ENCODE peak calls at places on chromosome 14, in five cellular contexts. Y, H, A, W and L are unnamed samples.

GRCh38 chr14:104510216-104510615 is 69.3 kb upstream of the C14orf180 start:
- DNase-seq in Y (no peak), H (no peak), A (no peak), W (no peak), L (no peak)

GRCh38 chr14:69636718-69637480 is 25.5 kb downstream of the SUSD6 start:
- DNase-seq in Y (no peak), H (no peak), A (no peak), W (no peak), L (no peak)

GRCh38 chr14:62455446-62455845 is 589.8 kb downstream of the KCNH5 start:
- DNase-seq in Y (no peak), H (no peak), A (no peak), W (no peak), L (no peak)

GRCh38 chr14:79363291-79363690 is 848.0 kb downstream of the DIO2 start:
- DNase-seq in Y (no peak), H (no peak), A (no peak), W (no peak), L (peak; percentile 31)

GRCh38 chr14:44379292-44379977 is 127.6 kb downstream of the FSCB start:
- DNase-seq in Y (no peak), H (no peak), A (no peak), W (no peak), L (no peak)

GRCh38 chr14:48792376-48793024 is 793.7 kb downstream of the RPS29 start:
- DNase-seq in Y (no peak), H (no peak), A (no peak), W (no peak), L (no peak)

GRCh38 chr14:91376547-91377477 is 40.8 kb downstream of the CCDC88C start:
- DNase-seq in Y (no peak), H (no peak), A (no peak), W (no peak), L (no peak)

GRCh38 chr14:104805326-104805678 is 4.4 kb downstream of the ZBTB42 start:
- DNase-seq in Y (no peak), H (no peak), A (no peak), W (peak; percentile 28), L (no peak)

GRCh38 chr14:104164041-104164440 is 25.7 kb downstream of the KIF26A start:
- DNase-seq in Y (no peak), H (no peak), A (no peak), W (no peak), L (no peak)

GRCh38 chr14:86777950-86778602 is 1214.9 kb downstream of the GALC start:
- DNase-seq in Y (no peak), H (no peak), A (no peak), W (no peak), L (no peak)

GRCh38 chr14:65096323-65097089 is 5.8 kb downstream of the MAX start:
- DNase-seq in Y (no peak), H (no peak), A (no peak), W (peak; percentile 31), L (no peak)

GRCh38 chr14:77790566-77791224 is 9.2 kb upstream of the ADCK1 start:
- DNase-seq in Y (no peak), H (no peak), A (no peak), W (no peak), L (no peak)

GRCh38 chr14:73712071-73712506 is 2.1 kb downstream of the PNMA1 start:
- DNase-seq in Y (no peak), H (peak; percentile 58), A (no peak), W (no peak), L (no peak)

GRCh38 chr14:100471451-100472093 is 115.6 kb downstream of the BEGAIN start:
- DNase-seq in Y (no peak), H (no peak), A (peak; percentile 80), W (no peak), L (no peak)

GRCh38 chr14:105287249-105288102 is 13.3 kb downstream of the BRF1 start:
- DNase-seq in Y (no peak), H (no peak), A (no peak), W (no peak), L (no peak)

GRCh38 chr14:104458845-104459244 is 120.7 kb upstream of the C14orf180 start:
- DNase-seq in Y (no peak), H (peak; percentile 7), A (no peak), W (no peak), L (no peak)

GRCh38 chr14:100065942-100066574 is 836 bp downstream of the EVL start:
- DNase-seq in Y (no peak), H (peak; percentile 91), A (no peak), W (no peak), L (no peak)

GRCh38 chr14:47678157-47678556 is 2.8 kb upstream of the MDGA2 start:
- DNase-seq in Y (no peak), H (no peak), A (no peak), W (no peak), L (no peak)

GRCh38 chr14:38070213-38070612 is 137.5 kb upstream of the SSTR1 start:
- DNase-seq in Y (no peak), H (no peak), A (no peak), W (no peak), L (no peak)

GRCh38 chr14:69152181-69152943 is 557 bp downstream of the DCAF5 start:
- DNase-seq in Y (no peak), H (peak; percentile 72), A (peak; percentile 27), W (peak; percentile 28), L (peak; percentile 28)

GRCh38 chr14:75720828-75721227 is 59.8 kb downstream of the TTLL5 start:
- DNase-seq in Y (peak; percentile 57), H (no peak), A (no peak), W (peak; percentile 37), L (peak; percentile 8)

GRCh38 chr14:77088219-77088618 is 9.8 kb upstream of the CIPC start:
- DNase-seq in Y (no peak), H (no peak), A (no peak), W (no peak), L (no peak)

GRCh38 chr14:24388474-24389179 is 10.2 kb upstream of the NYNRIN start:
- DNase-seq in Y (no peak), H (no peak), A (no peak), W (no peak), L (no peak)

GRCh38 chr14:91918159-91918883 is 29.2 kb downstream of the FBLN5 start:
- DNase-seq in Y (no peak), H (no peak), A (no peak), W (no peak), L (no peak)

GRCh38 chr14:94079891-94080605 is 954 bp downstream of the DDX24 start:
- DNase-seq in Y (no peak), H (peak; percentile 49), A (no peak), W (no peak), L (no peak)

GRCh38 chr14:37118673-37119366 is 53.6 kb downstream of the SLC25A21 start:
- DNase-seq in Y (no peak), H (no peak), A (no peak), W (no peak), L (no peak)

GRCh38 chr14:106812788-106813476 is 1286.5 kb downstream of the TMEM121 start:
- DNase-seq in Y (no peak), H (no peak), A (no peak), W (no peak), L (no peak)

GRCh38 chr14:105855893-105856675 is 329.7 kb downstream of the TMEM121 start:
- DNase-seq in Y (no peak), H (peak; percentile 44), A (no peak), W (no peak), L (no peak)